ENCODE peak calls at places on chromosomes 12 and 14, in nine cellular contexts. H is mucosa of descending colon; L is CD8-positive, alpha-beta memory T cell; P is mesendoderm; J is astrocyte of the cerebellum; A is GM23338; W is cardiac fibroblast; I is H7; G is CD8-positive, alpha-beta T cell. N is an unnamed sample.

GRCh38 chr14:85423889-85424288 is 106.1 kb upstream of the FLRT2 start:
- DNase-seq in H (no peak), L (no peak), P (no peak), J (no peak), A (no peak), W (no peak), I (no peak), G (no peak), N (no peak)

GRCh38 chr12:47801170-47801903 is 18.4 kb downstream of the HDAC7 start:
- DNase-seq in H (no peak), L (no peak), P (no peak), J (no peak), A (no peak), W (peak), I (no peak), G (no peak), N (no peak)

GRCh38 chr14:96502621-96503251 is 554 bp downstream of the PAPOLA start:
- DNase-seq in H (peak), L (peak), P (peak), J (no peak), A (peak), W (peak), I (peak), G (peak), N (peak)

GRCh38 chr14:35121026-35121886 is 534 bp downstream of the PPP2R3C start:
- DNase-seq in H (peak), L (no peak), P (no peak), J (no peak), A (no peak), W (peak), I (no peak), G (no peak), N (no peak)

GRCh38 chr12:65524666-65525065 is 246.2 kb downstream of the MSRB3 start:
- DNase-seq in H (no peak), L (no peak), P (no peak), J (peak), A (no peak), W (peak), I (no peak), G (no peak), N (peak)

GRCh38 chr14:38693423-38693822 is 409.6 kb downstream of the SEC23A start:
- DNase-seq in H (no peak), L (no peak), P (no peak), J (no peak), A (peak), W (no peak), I (no peak), G (no peak), N (no peak)

GRCh38 chr12:107845980-107846659 is 71.6 kb downstream of the ASCL4 start:
- DNase-seq in H (no peak), L (no peak), P (no peak), J (no peak), A (no peak), W (no peak), I (no peak), G (no peak), N (no peak)

GRCh38 chr12:11718768-11719253 is 69.3 kb downstream of the ETV6 start:
- DNase-seq in H (no peak), L (no peak), P (peak), J (no peak), A (no peak), W (peak), I (peak), G (no peak), N (peak)

GRCh38 chr12:49750027-49750977 is 8.9 kb downstream of the TMBIM6 start:
- DNase-seq in H (no peak), L (peak), P (peak), J (no peak), A (peak), W (peak), I (no peak), G (peak), N (peak)

GRCh38 chr14:55097894-55098560 is 31.0 kb upstream of the LGALS3 start:
- DNase-seq in H (no peak), L (no peak), P (no peak), J (no peak), A (no peak), W (no peak), I (no peak), G (peak), N (no peak)

GRCh38 chr14:103915616-103916015 is 12.6 kb upstream of the TDRD9 start:
- DNase-seq in H (no peak), L (no peak), P (no peak), J (no peak), A (no peak), W (no peak), I (no peak), G (no peak), N (no peak)

GRCh38 chr12:107929436-107929835 is 154.9 kb downstream of the ASCL4 start:
- DNase-seq in H (no peak), L (no peak), P (peak), J (peak), A (peak), W (peak), I (peak), G (no peak), N (peak)

GRCh38 chr12:70989232-70989631 is 68.7 kb upstream of the PTPRR start:
- DNase-seq in H (no peak), L (no peak), P (no peak), J (no peak), A (no peak), W (peak), I (no peak), G (no peak), N (no peak)
- H3K4me3 ChIP-seq in H (no peak), L (no peak), P (no peak), J (no peak), A (no peak), W (no peak), I (no peak), G (no peak), N (no peak)

GRCh38 chr12:7059780-7060179 is 738 bp upstream of the C1S start:
- DNase-seq in H (no peak), L (no peak), P (no peak), J (no peak), A (no peak), W (no peak), I (no peak), G (no peak), N (no peak)

GRCh38 chr12:7061138-7061537 is 620 bp downstream of the C1S start:
- DNase-seq in H (no peak), L (no peak), P (peak), J (no peak), A (peak), W (no peak), I (peak), G (no peak), N (no peak)

GRCh38 chr12:7060353-7060954 is at the start of gene C1S:
- DNase-seq in H (peak), L (no peak), P (peak), J (peak), A (peak), W (peak), I (peak), G (no peak), N (peak)

GRCh38 chr12:7058850-7059249 is 1.7 kb upstream of the C1S start:
- DNase-seq in H (no peak), L (no peak), P (no peak), J (no peak), A (no peak), W (no peak), I (no peak), G (no peak), N (no peak)

GRCh38 chr12:7061596-7061995 is 1.1 kb downstream of the C1S start:
- DNase-seq in H (no peak), L (no peak), P (no peak), J (no peak), A (no peak), W (no peak), I (no peak), G (no peak), N (no peak)
- H3K4me3 ChIP-seq in H (no peak), L (no peak), P (no peak), J (no peak), A (no peak), W (peak), I (no peak), G (no peak), N (no peak)

DNA sequence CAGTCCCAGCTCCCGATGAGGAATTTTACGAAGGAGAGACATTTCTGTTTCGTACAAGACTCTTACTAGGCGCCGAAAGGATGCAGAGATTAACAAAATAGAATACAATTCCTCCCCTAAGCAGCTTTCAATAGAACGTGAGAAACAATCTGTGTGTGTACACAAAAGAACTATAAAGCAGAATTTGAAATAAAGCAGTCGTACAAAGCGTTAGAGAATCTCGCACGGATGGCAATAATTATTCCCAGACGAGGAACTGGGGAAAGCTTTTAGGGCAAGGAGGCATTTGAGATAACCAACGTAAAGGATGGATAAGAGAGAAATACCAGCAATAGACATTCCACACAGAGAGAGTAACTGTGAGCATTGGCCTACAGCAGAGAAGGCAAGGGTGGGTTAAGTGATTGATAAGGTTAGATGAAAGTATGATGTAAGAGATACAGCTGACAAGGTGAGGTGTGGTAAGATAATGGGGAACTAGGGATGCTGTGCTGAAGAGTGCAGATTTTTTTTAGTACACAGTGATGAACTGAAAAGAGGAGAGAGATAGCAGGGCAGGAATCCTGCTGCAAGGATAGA is 957 bp upstream of the RPS6KA5 start:
- DNase-seq in H (no peak), L (no peak), P (peak), J (no peak), A (no peak), W (no peak), I (no peak), G (no peak), N (no peak)
- H3K4me3 ChIP-seq in H (peak), L (peak), P (peak), J (peak), A (peak), W (peak), I (peak), G (peak), N (peak)

GRCh38 chr14:100904307-100905019 is 941 bp upstream of the RTL1 start:
- DNase-seq in H (no peak), L (no peak), P (peak), J (no peak), A (peak), W (no peak), I (peak), G (no peak), N (no peak)
- H3K4me3 ChIP-seq in H (no peak), L (no peak), P (peak), J (no peak), A (peak), W (no peak), I (peak), G (no peak), N (no peak)

GRCh38 chr14:22159968-22160367 is 429.1 kb downstream of the DAD1 start:
- DNase-seq in H (no peak), L (no peak), P (no peak), J (no peak), A (no peak), W (no peak), I (no peak), G (no peak), N (no peak)
- H3K4me3 ChIP-seq in H (no peak), L (no peak), P (no peak), J (no peak), A (no peak), W (no peak), I (no peak), G (no peak), N (no peak)

GRCh38 chr14:61476737-61477410 is 155.5 kb downstream of the PRKCH start:
- DNase-seq in H (no peak), L (peak), P (no peak), J (peak), A (no peak), W (peak), I (no peak), G (peak), N (peak)
- H3K4me3 ChIP-seq in H (no peak), L (peak), P (no peak), J (no peak), A (no peak), W (peak), I (no peak), G (no peak), N (no peak)

GRCh38 chr12:13562915-13563742 is 366.6 kb downstream of the EMP1 start:
- DNase-seq in H (no peak), L (no peak), P (no peak), J (no peak), A (no peak), W (no peak), I (no peak), G (no peak), N (no peak)
- H3K4me3 ChIP-seq in H (no peak), L (no peak), P (no peak), J (no peak), A (no peak), W (no peak), I (no peak), G (no peak), N (no peak)

GRCh38 chr14:77985235-77985634 is 184.9 kb upstream of the NRXN3 start:
- DNase-seq in H (no peak), L (no peak), P (no peak), J (peak), A (no peak), W (peak), I (no peak), G (no peak), N (peak)

GRCh38 chr14:77979666-77980351 is 179.9 kb downstream of the ADCK1 start:
- DNase-seq in H (no peak), L (no peak), P (peak), J (peak), A (peak), W (no peak), I (peak), G (no peak), N (peak)

GRCh38 chr14:77979171-77979570 is 179.3 kb downstream of the ADCK1 start:
- DNase-seq in H (no peak), L (no peak), P (no peak), J (no peak), A (no peak), W (no peak), I (no peak), G (no peak), N (no peak)

GRCh38 chr14:77980475-77981321 is 180.8 kb downstream of the ADCK1 start:
- DNase-seq in H (peak), L (no peak), P (peak), J (no peak), A (peak), W (no peak), I (peak), G (no peak), N (no peak)
- H3K4me3 ChIP-seq in H (no peak), L (no peak), P (peak), J (peak), A (peak), W (no peak), I (peak), G (no peak), N (peak)